ENCODE peak calls at places on chromosomes 2 and 18, in nine cellular contexts. N is stomach, F is brain microvascular endothelial cell, D is heart right ventricle, W is retinal pigment epithelial cell, O is tibial nerve, L is vagina, K is mesothelial cell of epicardium, H is gastrocnemius medialis. V is an unnamed sample.

GRCh38 chr2:144330951-144331651 is 188.8 kb downstream of the ZEB2 start:
- DNase-seq in N (no peak), F (no peak), D (no peak), W (no peak), O (no peak), L (no peak), K (no peak), H (no peak), V (no peak)

GRCh38 chr18:44912740-44913478 is 232.2 kb downstream of the SETBP1 start:
- DNase-seq in N (no peak), F (no peak), D (no peak), W (no peak), O (no peak), L (no peak), K (no peak), H (no peak), V (no peak)

GRCh38 chr2:54665436-54665856 is 58.0 kb upstream of the EML6 start:
- DNase-seq in N (peak), F (peak), D (no peak), W (no peak), O (no peak), L (no peak), K (no peak), H (no peak), V (peak)

GRCh38 chr2:86752934-86753333 is 32.8 kb downstream of the RMND5A start:
- DNase-seq in N (no peak), F (no peak), D (no peak), W (no peak), O (no peak), L (no peak), K (no peak), H (no peak), V (no peak)

GRCh38 chr18:56869189-56869777 is 218.1 kb downstream of the WDR7 start:
- DNase-seq in N (no peak), F (peak), D (no peak), W (no peak), O (no peak), L (no peak), K (no peak), H (no peak), V (no peak)

GRCh38 chr2:197285361-197285760 is 25.2 kb downstream of the ANKRD44 start:
- DNase-seq in N (no peak), F (no peak), D (no peak), W (peak), O (no peak), L (no peak), K (no peak), H (no peak), V (no peak)

GRCh38 chr2:222399038-222399783 is 25.1 kb upstream of the SGPP2 start:
- DNase-seq in N (no peak), F (no peak), D (no peak), W (no peak), O (no peak), L (no peak), K (no peak), H (peak), V (no peak)

GRCh38 chr2:149023091-149023490 is 15.4 kb upstream of the LYPD6B start:
- DNase-seq in N (no peak), F (no peak), D (no peak), W (no peak), O (no peak), L (no peak), K (no peak), H (no peak), V (no peak)

GRCh38 chr2:45353879-45354278 is 257.2 kb downstream of the SRBD1 start:
- DNase-seq in N (no peak), F (peak), D (no peak), W (peak), O (no peak), L (no peak), K (no peak), H (no peak), V (no peak)

GRCh38 chr2:55482186-55482945 is 37.2 kb upstream of the CFAP36 start:
- DNase-seq in N (no peak), F (peak), D (no peak), W (peak), O (no peak), L (no peak), K (no peak), H (no peak), V (no peak)

GRCh38 chr2:66494708-66495107 is 59.8 kb downstream of the MEIS1 start:
- DNase-seq in N (peak), F (no peak), D (no peak), W (no peak), O (no peak), L (no peak), K (no peak), H (peak), V (peak)

GRCh38 chr2:28342081-28342967 is 50.3 kb upstream of the FOSL2 start:
- DNase-seq in N (peak), F (peak), D (peak), W (no peak), O (peak), L (no peak), K (no peak), H (peak), V (peak)

GRCh38 chr2:233247744-233248143 is 3.7 kb upstream of the ATG16L1 start:
- DNase-seq in N (no peak), F (no peak), D (no peak), W (no peak), O (no peak), L (no peak), K (no peak), H (no peak), V (no peak)

GRCh38 chr2:80105020-80105419 is 199.5 kb downstream of the LRRTM1 start:
- DNase-seq in N (no peak), F (no peak), D (no peak), W (no peak), O (no peak), L (no peak), K (no peak), H (no peak), V (no peak)

GRCh38 chr2:166074430-166074829 is 53.4 kb downstream of the SCN1A start:
- DNase-seq in N (no peak), F (no peak), D (no peak), W (no peak), O (no peak), L (no peak), K (no peak), H (no peak), V (no peak)

GRCh38 chr2:122028371-122029102 is 273.1 kb downstream of the TSN start:
- DNase-seq in N (no peak), F (peak), D (no peak), W (peak), O (no peak), L (no peak), K (peak), H (no peak), V (no peak)

GRCh38 chr2:106137944-106138903 is 55.9 kb downstream of the UXS1 start:
- DNase-seq in N (no peak), F (no peak), D (no peak), W (no peak), O (no peak), L (no peak), K (no peak), H (no peak), V (no peak)

GRCh38 chr2:145617906-145618305 is 1098.0 kb upstream of the ZEB2 start:
- DNase-seq in N (no peak), F (no peak), D (no peak), W (no peak), O (no peak), L (no peak), K (no peak), H (no peak), V (no peak)

GRCh38 chr2:237598468-237599208 is 8.1 kb upstream of the RAB17 start:
- DNase-seq in N (no peak), F (no peak), D (no peak), W (no peak), O (no peak), L (no peak), K (no peak), H (no peak), V (no peak)

GRCh38 chr2:36570416-36570815 is 27.6 kb downstream of the FEZ2 start:
- DNase-seq in N (no peak), F (no peak), D (no peak), W (no peak), O (no peak), L (no peak), K (no peak), H (no peak), V (no peak)

GRCh38 chr2:172280820-172281454 is 146.4 kb upstream of the ITGA6 start:
- DNase-seq in N (no peak), F (no peak), D (no peak), W (no peak), O (no peak), L (no peak), K (no peak), H (peak), V (no peak)

GRCh38 chr2:231359484-231359883 is 36.0 kb upstream of the B3GNT7 start:
- DNase-seq in N (no peak), F (no peak), D (no peak), W (no peak), O (no peak), L (peak), K (no peak), H (no peak), V (no peak)

GRCh38 chr18:54906636-54907180 is 52.6 kb downstream of the CCDC68 start:
- DNase-seq in N (no peak), F (no peak), D (no peak), W (no peak), O (no peak), L (no peak), K (no peak), H (no peak), V (no peak)

GRCh38 chr2:240326886-240327285 is 108.6 kb upstream of the GPC1 start:
- DNase-seq in N (no peak), F (no peak), D (no peak), W (no peak), O (no peak), L (no peak), K (no peak), H (no peak), V (no peak)

GRCh38 chr18:25261768-25262167 is 90.2 kb downstream of the ZNF521 start:
- DNase-seq in N (no peak), F (no peak), D (no peak), W (no peak), O (no peak), L (no peak), K (no peak), H (no peak), V (no peak)

GRCh38 chr2:11118761-11119160 is 36.5 kb upstream of the SLC66A3 start:
- DNase-seq in N (no peak), F (no peak), D (no peak), W (no peak), O (no peak), L (no peak), K (no peak), H (no peak), V (no peak)

GRCh38 chr2:120930861-120931260 is 195.2 kb downstream of the GLI2 start:
- DNase-seq in N (no peak), F (no peak), D (no peak), W (no peak), O (no peak), L (no peak), K (no peak), H (no peak), V (no peak)

GRCh38 chr2:171407030-171407707 is 26.6 kb downstream of the METTL8 start:
- DNase-seq in N (no peak), F (no peak), D (no peak), W (no peak), O (no peak), L (no peak), K (no peak), H (no peak), V (no peak)

GRCh38 chr2:127388423-127389164 is 819 bp upstream of the MAP3K2 start:
- DNase-seq in N (no peak), F (no peak), D (no peak), W (no peak), O (no peak), L (no peak), K (no peak), H (no peak), V (no peak)

GRCh38 chr18:42187611-42188378 is 232.8 kb downstream of the PIK3C3 start:
- DNase-seq in N (no peak), F (no peak), D (no peak), W (no peak), O (no peak), L (no peak), K (no peak), H (no peak), V (no peak)

GRCh38 chr2:37109523-37109922 is 25.2 kb downstream of the GPATCH11 start:
- DNase-seq in N (no peak), F (no peak), D (no peak), W (no peak), O (no peak), L (no peak), K (no peak), H (no peak), V (no peak)

GRCh38 chr18:68447286-68447685 is 267.6 kb downstream of the TMX3 start:
- DNase-seq in N (no peak), F (no peak), D (no peak), W (no peak), O (no peak), L (no peak), K (no peak), H (no peak), V (no peak)

GRCh38 chr2:135853401-135853800 is 16.4 kb upstream of the LCT start:
- DNase-seq in N (no peak), F (no peak), D (no peak), W (no peak), O (no peak), L (no peak), K (no peak), H (no peak), V (no peak)

GRCh38 chr2:160493227-160494028 is at the start of gene RBMS1:
- DNase-seq in N (peak), F (peak), D (peak), W (no peak), O (peak), L (no peak), K (peak), H (peak), V (peak)

GRCh38 chr2:240972636-240973521 is 25.5 kb upstream of the SNED1 start:
- DNase-seq in N (peak), F (no peak), D (peak), W (no peak), O (no peak), L (no peak), K (no peak), H (no peak), V (peak)

GRCh38 chr2:104236491-104236890 is 617.4 kb upstream of the POU3F3 start:
- DNase-seq in N (no peak), F (no peak), D (no peak), W (no peak), O (no peak), L (no peak), K (no peak), H (no peak), V (no peak)

GRCh38 chr2:55309441-55309840 is 40.4 kb upstream of the MTIF2 start:
- DNase-seq in N (no peak), F (peak), D (no peak), W (peak), O (no peak), L (no peak), K (no peak), H (no peak), V (no peak)

GRCh38 chr2:30808695-30809094 is 1.4 kb upstream of the CAPN13 start:
- DNase-seq in N (no peak), F (no peak), D (no peak), W (no peak), O (no peak), L (no peak), K (no peak), H (no peak), V (no peak)

GRCh38 chr18:59150236-59150635 is 10.6 kb downstream of the SEC11C start:
- DNase-seq in N (no peak), F (no peak), D (no peak), W (no peak), O (no peak), L (no peak), K (no peak), H (no peak), V (no peak)
- TF ChIP-seq CTCF in N (no peak), F (no peak), D (no peak), W (no peak), O (no peak), L (no peak), K (no peak), H (no peak), V (no peak)

DNA sequence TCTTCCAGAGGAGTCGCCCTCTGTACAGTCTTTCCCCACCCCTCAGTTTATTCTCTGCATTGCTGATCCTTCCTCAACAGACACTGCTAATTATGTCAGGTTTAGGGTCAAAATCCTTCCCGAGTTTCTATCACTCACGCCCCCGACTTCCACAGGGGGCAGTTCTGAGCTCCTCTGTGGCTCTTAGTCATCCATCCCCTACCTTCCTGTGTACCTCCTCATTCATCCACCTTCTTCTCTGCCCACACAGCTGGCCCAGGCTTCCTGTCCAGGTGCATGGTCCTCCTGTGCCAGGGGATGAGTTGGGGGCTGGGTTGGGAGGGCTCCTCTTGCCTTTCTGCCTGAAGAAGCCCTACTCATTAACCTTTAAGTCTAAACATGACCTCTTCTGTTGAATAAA is 202.9 kb downstream of the ARL4C start:
- DNase-seq in N (no peak), F (no peak), D (no peak), W (no peak), O (no peak), L (no peak), K (no peak), H (no peak), V (no peak)
- TF ChIP-seq CTCF in N (no peak), F (peak), D (no peak), W (peak), O (no peak), L (no peak), K (no peak), H (no peak), V (no peak)

GRCh38 chr2:134347756-134348155 is 93.9 kb downstream of the MGAT5 start:
- DNase-seq in N (no peak), F (peak), D (no peak), W (no peak), O (no peak), L (no peak), K (no peak), H (no peak), V (no peak)

GRCh38 chr2:134348239-134348638 is 94.4 kb downstream of the MGAT5 start:
- DNase-seq in N (no peak), F (peak), D (no peak), W (no peak), O (no peak), L (no peak), K (no peak), H (no peak), V (no peak)

GRCh38 chr2:134354611-134355010 is 100.7 kb downstream of the MGAT5 start:
- DNase-seq in N (no peak), F (no peak), D (no peak), W (no peak), O (no peak), L (no peak), K (no peak), H (no peak), V (no peak)

GRCh38 chr2:134352844-134353243 is 99.0 kb downstream of the MGAT5 start:
- DNase-seq in N (no peak), F (no peak), D (no peak), W (no peak), O (no peak), L (no peak), K (no peak), H (no peak), V (no peak)

DNA sequence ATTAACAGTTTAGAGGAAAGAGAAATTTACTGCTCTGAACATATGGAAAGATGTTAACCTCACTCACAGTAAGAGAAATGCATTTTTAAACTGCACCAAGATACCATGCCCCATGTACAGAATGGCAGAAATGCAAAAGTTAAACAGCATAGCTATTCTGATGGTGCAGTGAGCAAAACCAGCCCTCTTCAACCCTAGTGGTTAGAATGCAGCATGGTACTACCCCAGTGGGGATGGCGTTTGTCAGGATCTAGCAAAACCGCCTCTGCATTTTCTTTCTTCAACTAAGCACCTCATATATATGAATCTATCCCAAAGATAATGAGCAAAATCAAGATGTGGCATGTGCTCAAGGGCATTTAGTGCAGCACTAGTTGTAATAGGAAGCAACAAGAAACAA is 98.0 kb downstream of the MGAT5 start:
- DNase-seq in N (no peak), F (no peak), D (no peak), W (no peak), O (no peak), L (no peak), K (no peak), H (no peak), V (no peak)
- TF ChIP-seq CTCF in N (no peak), F (no peak), D (no peak), W (no peak), O (no peak), L (no peak), K (no peak), H (no peak), V (no peak)

DNA sequence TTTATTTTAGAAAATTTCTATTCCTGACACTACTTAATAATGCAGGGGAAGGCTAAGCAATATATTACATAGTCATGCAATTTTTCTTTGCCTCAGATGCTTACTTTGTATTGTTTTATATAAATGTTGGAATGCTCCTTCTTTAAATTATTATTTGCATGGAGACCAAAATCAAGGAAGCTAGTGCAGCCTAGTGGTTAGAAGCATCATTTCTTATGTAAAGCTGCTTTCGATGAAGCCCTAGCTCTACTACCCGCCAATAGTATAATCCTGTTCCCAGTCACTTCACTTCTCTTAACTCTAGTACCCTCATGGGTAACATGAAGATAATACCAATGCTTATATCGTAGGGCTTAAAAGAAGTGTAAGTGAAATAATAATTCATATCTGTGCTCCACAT is 198.9 kb downstream of the LRATD1 start:
- DNase-seq in N (no peak), F (no peak), D (no peak), W (no peak), O (no peak), L (no peak), K (no peak), H (no peak), V (no peak)
- TF ChIP-seq CTCF in N (no peak), F (no peak), D (no peak), W (peak), O (no peak), L (no peak), K (no peak), H (no peak), V (no peak)

GRCh38 chr2:153214349-153214748 is 264.2 kb downstream of the RPRM start:
- DNase-seq in N (no peak), F (no peak), D (no peak), W (peak), O (no peak), L (no peak), K (no peak), H (no peak), V (no peak)

GRCh38 chr2:153218851-153219250 is 259.7 kb downstream of the RPRM start:
- DNase-seq in N (no peak), F (no peak), D (no peak), W (no peak), O (no peak), L (no peak), K (no peak), H (no peak), V (no peak)

GRCh38 chr2:153213022-153213421 is 265.5 kb downstream of the RPRM start:
- DNase-seq in N (no peak), F (no peak), D (no peak), W (no peak), O (no peak), L (no peak), K (no peak), H (no peak), V (no peak)
- TF ChIP-seq CTCF in N (no peak), F (no peak), D (no peak), W (no peak), O (no peak), L (no peak), K (no peak), H (no peak), V (no peak)

GRCh38 chr18:8081872-8082553 is 514.9 kb downstream of the PTPRM start:
- DNase-seq in N (no peak), F (no peak), D (no peak), W (no peak), O (no peak), L (no peak), K (no peak), H (no peak), V (no peak)

GRCh38 chr18:8080092-8080491 is 513.0 kb downstream of the PTPRM start:
- DNase-seq in N (no peak), F (no peak), D (no peak), W (no peak), O (no peak), L (no peak), K (no peak), H (no peak), V (no peak)

GRCh38 chr18:8081267-8081666 is 514.2 kb downstream of the PTPRM start:
- DNase-seq in N (no peak), F (no peak), D (no peak), W (no peak), O (no peak), L (no peak), K (no peak), H (no peak), V (no peak)

GRCh38 chr18:8088626-8089025 is 520.6 kb upstream of the RAB12 start:
- DNase-seq in N (no peak), F (no peak), D (no peak), W (no peak), O (no peak), L (no peak), K (no peak), H (no peak), V (no peak)

GRCh38 chr18:8084160-8084559 is 517.0 kb downstream of the PTPRM start:
- DNase-seq in N (no peak), F (peak), D (peak), W (no peak), O (no peak), L (no peak), K (no peak), H (no peak), V (no peak)
- TF ChIP-seq CTCF in N (no peak), F (peak), D (peak), W (peak), O (no peak), L (no peak), K (peak), H (no peak), V (peak)

V was measured in upper lobe of left lung.